ENCODE peak calls at places on chromosomes 3 and 15, in five cellular contexts. H, V, M, D and K are unnamed samples.

GRCh38 chr3:188230962-188231361 is 77.0 kb downstream of the LPP start:
- DNase-seq in H (no peak), M (no peak), D (peak; percentile 83), V (no peak), K (no peak)

GRCh38 chr3:176190755-176191154 is 1006.5 kb downstream of the TBL1XR1 start:
- DNase-seq in V (no peak), M (no peak), D (no peak), H (peak; percentile 98), K (no peak)

GRCh38 chr15:63970723-63971426 is 75.4 kb downstream of the DAPK2 start:
- DNase-seq in H (no peak), M (no peak), D (peak; percentile 47), V (no peak), K (no peak)

GRCh38 chr3:169090559-169090958 is 573.0 kb downstream of the MECOM start:
- DNase-seq in D (peak; percentile 9), V (no peak), M (no peak), H (no peak), K (no peak)

GRCh38 chr15:97691799-97692198 is 268.7 kb upstream of the ARRDC4 start:
- DNase-seq in H (no peak), D (no peak), M (no peak), V (no peak), K (no peak)

GRCh38 chr3:17166369-17166768 is 281.6 kb downstream of the PLCL2 start:
- DNase-seq in H (peak; percentile 14), M (no peak), V (no peak), D (no peak), K (no peak)

GRCh38 chr3:32249184-32249782 is 10.8 kb downstream of the CMTM8 start:
- DNase-seq in H (no peak), D (peak; percentile 88), M (peak; percentile 92), V (no peak), K (no peak)

GRCh38 chr3:61371123-61371522 is 119.9 kb upstream of the FHIT start:
- DNase-seq in M (peak; percentile 5), H (peak; percentile 49), D (no peak), V (peak; percentile 35), K (no peak)

GRCh38 chr15:67039349-67040075 is 25.9 kb upstream of the SMAD3 start:
- DNase-seq in D (no peak), V (no peak), M (no peak), H (no peak), K (no peak)

GRCh38 chr15:85473455-85473854 is 93.1 kb downstream of the AKAP13 start:
- DNase-seq in H (peak; percentile 98), D (peak; percentile 83), V (no peak), M (peak; percentile 81), K (no peak)

GRCh38 chr3:42900731-42901420 is 5.1 kb upstream of the ZNF662 start:
- DNase-seq in V (no peak), M (no peak), D (no peak), H (no peak), K (no peak)

GRCh38 chr3:165440380-165440779 is 244.2 kb upstream of the SLITRK3 start:
- DNase-seq in H (no peak), V (no peak), D (no peak), M (no peak), K (no peak)

GRCh38 chr3:171347017-171347979 is 112.9 kb downstream of the TNIK start:
- DNase-seq in D (peak; percentile 43), M (peak; percentile 34), V (peak; percentile 78), H (no peak), K (peak; percentile 77)

GRCh38 chr3:30286007-30286669 is 320.3 kb upstream of the TGFBR2 start:
- DNase-seq in M (peak; percentile 97), V (no peak), H (no peak), D (peak; percentile 88), K (no peak)

GRCh38 chr15:90620379-90621134 is 90.8 kb downstream of the CRTC3 start:
- DNase-seq in M (no peak), H (no peak), V (peak; percentile 78), D (no peak), K (no peak)

GRCh38 chr15:81357178-81357686 is 16.8 kb downstream of the TMC3 start:
- DNase-seq in V (no peak), H (peak; percentile 8), D (no peak), M (no peak), K (no peak)

GRCh38 chr3:18766971-18767370 is 341.8 kb upstream of the SATB1 start:
- DNase-seq in H (no peak), V (no peak), D (no peak), M (no peak), K (no peak)

GRCh38 chr3:127131625-127132170 is 61.2 kb upstream of the PRR23E start:
- DNase-seq in H (no peak), M (no peak), D (no peak), V (no peak), K (no peak)

GRCh38 chr15:88049509-88049908 is 207.0 kb downstream of the NTRK3 start:
- DNase-seq in D (no peak), M (no peak), H (no peak), V (no peak), K (no peak)

GRCh38 chr3:71998995-71999673 is 214.2 kb upstream of the PROK2 start:
- DNase-seq in M (peak; percentile 83), V (no peak), H (no peak), D (peak; percentile 98), K (no peak)

GRCh38 chr3:9730747-9731205 is 759 bp upstream of the BRPF1 start:
- DNase-seq in H (peak; percentile 94), M (no peak), D (no peak), V (no peak), K (no peak)

GRCh38 chr3:143888846-143889245 is 40.6 kb upstream of the SLC9A9 start:
- DNase-seq in D (no peak), M (no peak), H (no peak), V (no peak), K (no peak)

GRCh38 chr15:51121118-51121517 is 26.4 kb upstream of the TNFAIP8L3 start:
- DNase-seq in V (peak; percentile 64), H (peak; percentile 16), D (peak; percentile 91), M (peak; percentile 94), K (peak; percentile 74)

GRCh38 chr3:46979958-46980497 is 562 bp downstream of the NBEAL2 start:
- DNase-seq in V (no peak), H (peak; percentile 43), D (peak; percentile 19), M (no peak), K (no peak)

GRCh38 chr3:184629555-184630160 is 68.1 kb downstream of the EPHB3 start:
- DNase-seq in D (no peak), H (peak; percentile 96), M (no peak), V (no peak), K (no peak)